ENCODE peak calls at places on chromosomes 12 and 14, in eight cellular contexts. One of them, this sample, is unnamed.

GRCh38 chr14:33987565-33988080 is 36.7 kb upstream of the EGLN3 start:
- DNase-seq in heart left ventricle: no peak
- DNase-seq in adrenal gland: no peak
- DNase-seq in thyroid gland: no peak
- DNase-seq in sigmoid colon: no peak
- DNase-seq in lower leg skin: no peak
- DNase-seq in stomach: no peak
- DNase-seq in uterus: no peak
- DNase-seq in this sample: no peak

GRCh38 chr14:63343878-63344277 is 25.1 kb upstream of the GPHB5 start:
- DNase-seq in heart left ventricle: no peak
- DNase-seq in adrenal gland: no peak
- DNase-seq in thyroid gland: no peak
- DNase-seq in sigmoid colon: no peak
- DNase-seq in lower leg skin: no peak
- DNase-seq in stomach: no peak
- DNase-seq in uterus: no peak
- DNase-seq in this sample: no peak

GRCh38 chr12:50971946-50972345 is 19.6 kb downstream of the HIGD1C start:
- DNase-seq in heart left ventricle: no peak
- DNase-seq in adrenal gland: no peak
- DNase-seq in thyroid gland: no peak
- DNase-seq in sigmoid colon: no peak
- DNase-seq in lower leg skin: no peak
- DNase-seq in stomach: no peak
- DNase-seq in uterus: no peak
- DNase-seq in this sample: no peak

GRCh38 chr12:10027311-10028099 is 3.0 kb upstream of the CLEC9A start:
- DNase-seq in heart left ventricle: no peak
- DNase-seq in adrenal gland: no peak
- DNase-seq in thyroid gland: no peak
- DNase-seq in sigmoid colon: no peak
- DNase-seq in lower leg skin: no peak
- DNase-seq in stomach: no peak
- DNase-seq in uterus: no peak
- DNase-seq in this sample: no peak

GRCh38 chr12:121800694-121801600 is 2.9 kb upstream of the SETD1B start:
- DNase-seq in heart left ventricle: peak; percentile 86
- DNase-seq in adrenal gland: peak; percentile 73
- DNase-seq in thyroid gland: peak; percentile 82
- DNase-seq in sigmoid colon: peak; percentile 93
- DNase-seq in lower leg skin: peak; percentile 75
- DNase-seq in stomach: peak; percentile 83
- DNase-seq in uterus: peak; percentile 76
- DNase-seq in this sample: peak; percentile 90

GRCh38 chr12:104656921-104657320 is 200.2 kb downstream of the CHST11 start:
- DNase-seq in heart left ventricle: no peak
- DNase-seq in adrenal gland: no peak
- DNase-seq in thyroid gland: no peak
- DNase-seq in sigmoid colon: no peak
- DNase-seq in lower leg skin: peak; percentile 43
- DNase-seq in stomach: no peak
- DNase-seq in uterus: no peak
- DNase-seq in this sample: no peak

GRCh38 chr14:91055016-91055415 is 5.4 kb downstream of the RPS6KA5 start:
- DNase-seq in heart left ventricle: no peak
- DNase-seq in adrenal gland: no peak
- DNase-seq in thyroid gland: no peak
- DNase-seq in sigmoid colon: no peak
- DNase-seq in lower leg skin: no peak
- DNase-seq in stomach: no peak
- DNase-seq in uterus: no peak
- DNase-seq in this sample: no peak

GRCh38 chr14:44369401-44370123 is 137.5 kb downstream of the FSCB start:
- DNase-seq in heart left ventricle: no peak
- DNase-seq in adrenal gland: no peak
- DNase-seq in thyroid gland: no peak
- DNase-seq in sigmoid colon: no peak
- DNase-seq in lower leg skin: no peak
- DNase-seq in stomach: no peak
- DNase-seq in uterus: no peak
- DNase-seq in this sample: peak; percentile 6

GRCh38 chr14:91185721-91186120 is 58.8 kb downstream of the GPR68 start:
- DNase-seq in heart left ventricle: no peak
- DNase-seq in adrenal gland: no peak
- DNase-seq in thyroid gland: no peak
- DNase-seq in sigmoid colon: no peak
- DNase-seq in lower leg skin: no peak
- DNase-seq in stomach: no peak
- DNase-seq in uterus: no peak
- DNase-seq in this sample: no peak

GRCh38 chr14:105910426-105910825 is 384.0 kb downstream of the TMEM121 start:
- DNase-seq in heart left ventricle: peak; percentile 7
- DNase-seq in adrenal gland: no peak
- DNase-seq in thyroid gland: no peak
- DNase-seq in sigmoid colon: no peak
- DNase-seq in lower leg skin: no peak
- DNase-seq in stomach: no peak
- DNase-seq in uterus: no peak
- DNase-seq in this sample: no peak

GRCh38 chr12:94244165-94245133 is 96.1 kb downstream of the PLXNC1 start:
- DNase-seq in heart left ventricle: no peak
- DNase-seq in adrenal gland: no peak
- DNase-seq in thyroid gland: no peak
- DNase-seq in sigmoid colon: no peak
- DNase-seq in lower leg skin: no peak
- DNase-seq in stomach: peak; percentile 34
- DNase-seq in uterus: no peak
- DNase-seq in this sample: no peak

GRCh38 chr14:35400707-35401421 is 3.7 kb downstream of the NFKBIA start:
- DNase-seq in heart left ventricle: no peak
- DNase-seq in adrenal gland: no peak
- DNase-seq in thyroid gland: no peak
- DNase-seq in sigmoid colon: peak; percentile 63
- DNase-seq in lower leg skin: no peak
- DNase-seq in stomach: no peak
- DNase-seq in uterus: no peak
- DNase-seq in this sample: peak; percentile 22

GRCh38 chr12:79690606-79691298 is at the start of gene PAWR:
- DNase-seq in heart left ventricle: peak; percentile 36
- DNase-seq in adrenal gland: peak; percentile 75
- DNase-seq in thyroid gland: peak; percentile 84
- DNase-seq in sigmoid colon: peak; percentile 71
- DNase-seq in lower leg skin: peak; percentile 52
- DNase-seq in stomach: peak; percentile 83
- DNase-seq in uterus: peak; percentile 71
- DNase-seq in this sample: peak; percentile 60
- TF ChIP-seq POLR2A in heart left ventricle: no peak
- TF ChIP-seq POLR2A in adrenal gland: no peak
- TF ChIP-seq POLR2A in thyroid gland: peak; percentile 96
- TF ChIP-seq POLR2A in sigmoid colon: no peak
- TF ChIP-seq POLR2A in lower leg skin: no peak
- TF ChIP-seq POLR2A in stomach: peak; percentile 26
- TF ChIP-seq POLR2A in uterus: peak; percentile 71
- TF ChIP-seq POLR2A in this sample: no peak

DNA sequence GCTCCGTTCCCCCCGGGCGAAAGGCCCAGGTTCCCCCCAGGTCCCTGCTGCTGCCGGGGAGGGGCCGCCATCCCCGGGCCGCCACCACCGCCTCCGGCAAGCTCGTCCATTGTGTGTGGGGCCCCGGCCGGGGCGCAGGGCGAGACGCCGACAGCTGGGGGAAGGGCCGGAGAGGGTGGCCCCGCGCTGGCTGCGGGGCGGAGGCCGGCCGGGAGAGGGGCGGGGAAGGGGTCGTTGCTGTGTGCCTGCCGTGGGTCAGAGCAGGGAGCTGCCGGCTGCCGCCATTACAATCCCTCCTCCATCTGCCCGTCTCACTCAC is at the start of gene STRN3:
- DNase-seq in heart left ventricle: no peak
- DNase-seq in adrenal gland: no peak
- DNase-seq in thyroid gland: no peak
- DNase-seq in sigmoid colon: no peak
- DNase-seq in lower leg skin: no peak
- DNase-seq in stomach: no peak
- DNase-seq in uterus: no peak
- DNase-seq in this sample: no peak
- TF ChIP-seq POLR2A in heart left ventricle: peak; percentile 10
- TF ChIP-seq POLR2A in adrenal gland: no peak
- TF ChIP-seq POLR2A in thyroid gland: no peak
- TF ChIP-seq POLR2A in sigmoid colon: no peak
- TF ChIP-seq POLR2A in lower leg skin: no peak
- TF ChIP-seq POLR2A in stomach: no peak
- TF ChIP-seq POLR2A in uterus: no peak
- TF ChIP-seq POLR2A in this sample: no peak

GRCh38 chr14:100375273-100375962 is 52.3 kb downstream of the SLC25A47 start:
- DNase-seq in heart left ventricle: peak; percentile 91
- DNase-seq in adrenal gland: peak; percentile 61
- DNase-seq in thyroid gland: peak; percentile 73
- DNase-seq in sigmoid colon: peak; percentile 87
- DNase-seq in lower leg skin: peak; percentile 61
- DNase-seq in stomach: peak; percentile 56
- DNase-seq in uterus: peak; percentile 76
- DNase-seq in this sample: peak; percentile 98
- TF ChIP-seq POLR2A in heart left ventricle: no peak
- TF ChIP-seq POLR2A in adrenal gland: no peak
- TF ChIP-seq POLR2A in thyroid gland: no peak
- TF ChIP-seq POLR2A in sigmoid colon: no peak
- TF ChIP-seq POLR2A in lower leg skin: no peak
- TF ChIP-seq POLR2A in stomach: no peak
- TF ChIP-seq POLR2A in uterus: no peak
- TF ChIP-seq POLR2A in this sample: no peak

GRCh38 chr12:617304-617915 is 45.8 kb downstream of the NINJ2 start:
- DNase-seq in heart left ventricle: peak; percentile 68
- DNase-seq in adrenal gland: no peak
- DNase-seq in thyroid gland: no peak
- DNase-seq in sigmoid colon: peak; percentile 87
- DNase-seq in lower leg skin: no peak
- DNase-seq in stomach: peak; percentile 42
- DNase-seq in uterus: no peak
- DNase-seq in this sample: no peak
- TF ChIP-seq POLR2A in heart left ventricle: no peak
- TF ChIP-seq POLR2A in adrenal gland: no peak
- TF ChIP-seq POLR2A in thyroid gland: no peak
- TF ChIP-seq POLR2A in sigmoid colon: no peak
- TF ChIP-seq POLR2A in lower leg skin: no peak
- TF ChIP-seq POLR2A in stomach: no peak
- TF ChIP-seq POLR2A in uterus: no peak
- TF ChIP-seq POLR2A in this sample: no peak

GRCh38 chr12:117830471-117830870 is 138.3 kb downstream of the KSR2 start:
- DNase-seq in heart left ventricle: no peak
- DNase-seq in adrenal gland: no peak
- DNase-seq in thyroid gland: no peak
- DNase-seq in sigmoid colon: peak; percentile 0
- DNase-seq in lower leg skin: no peak
- DNase-seq in stomach: no peak
- DNase-seq in uterus: no peak
- DNase-seq in this sample: no peak
- TF ChIP-seq POLR2A in heart left ventricle: no peak
- TF ChIP-seq POLR2A in adrenal gland: no peak
- TF ChIP-seq POLR2A in thyroid gland: no peak
- TF ChIP-seq POLR2A in sigmoid colon: no peak
- TF ChIP-seq POLR2A in lower leg skin: no peak
- TF ChIP-seq POLR2A in stomach: no peak
- TF ChIP-seq POLR2A in uterus: no peak
- TF ChIP-seq POLR2A in this sample: no peak

GRCh38 chr12:81078469-81079196 is 754 bp downstream of the ACSS3 start:
- DNase-seq in heart left ventricle: peak; percentile 69
- DNase-seq in adrenal gland: peak; percentile 21
- DNase-seq in thyroid gland: peak; percentile 15
- DNase-seq in sigmoid colon: no peak
- DNase-seq in lower leg skin: no peak
- DNase-seq in stomach: no peak
- DNase-seq in uterus: peak; percentile 75
- DNase-seq in this sample: no peak
- TF ChIP-seq POLR2A in heart left ventricle: no peak
- TF ChIP-seq POLR2A in adrenal gland: no peak
- TF ChIP-seq POLR2A in thyroid gland: no peak
- TF ChIP-seq POLR2A in sigmoid colon: no peak
- TF ChIP-seq POLR2A in lower leg skin: no peak
- TF ChIP-seq POLR2A in stomach: no peak
- TF ChIP-seq POLR2A in uterus: peak; percentile 36
- TF ChIP-seq POLR2A in this sample: no peak

GRCh38 chr12:91786490-91787272 is 359.0 kb downstream of the BTG1 start:
- DNase-seq in heart left ventricle: no peak
- DNase-seq in adrenal gland: no peak
- DNase-seq in thyroid gland: no peak
- DNase-seq in sigmoid colon: no peak
- DNase-seq in lower leg skin: no peak
- DNase-seq in stomach: no peak
- DNase-seq in uterus: no peak
- DNase-seq in this sample: no peak

DNA sequence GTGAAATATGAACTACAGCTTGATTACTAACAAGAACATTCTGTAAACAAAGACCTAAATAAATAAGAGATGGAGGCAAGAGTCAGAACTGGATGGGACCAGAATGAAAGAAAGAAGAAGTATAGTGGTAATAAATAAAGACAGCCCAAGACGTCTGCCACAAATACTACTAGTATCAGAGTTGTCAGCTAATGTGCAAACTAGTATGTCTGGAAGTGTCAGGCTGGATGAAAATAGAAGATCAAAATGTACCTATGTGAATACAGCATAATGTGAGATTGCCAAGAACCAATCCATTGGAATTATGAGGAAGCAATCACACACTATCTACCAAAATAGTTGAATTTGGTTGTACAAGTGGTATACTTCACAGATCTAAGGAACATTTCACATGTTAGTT is 353.0 kb downstream of the BTG1 start:
- DNase-seq in heart left ventricle: no peak
- DNase-seq in adrenal gland: no peak
- DNase-seq in thyroid gland: no peak
- DNase-seq in sigmoid colon: no peak
- DNase-seq in lower leg skin: no peak
- DNase-seq in stomach: no peak
- DNase-seq in uterus: no peak
- DNase-seq in this sample: no peak
- TF ChIP-seq POLR2A in heart left ventricle: no peak
- TF ChIP-seq POLR2A in adrenal gland: no peak
- TF ChIP-seq POLR2A in thyroid gland: no peak
- TF ChIP-seq POLR2A in sigmoid colon: no peak
- TF ChIP-seq POLR2A in lower leg skin: no peak
- TF ChIP-seq POLR2A in stomach: no peak
- TF ChIP-seq POLR2A in uterus: no peak
- TF ChIP-seq POLR2A in this sample: no peak

This sample was measured in erythroblast.